ENCODE peak calls at places on chromosomes 4 and X, in nine cellular contexts. N is astrocyte, K is heart right ventricle, S is B cell, G is fibroblast of mammary gland, I is nephron progenitor cell, L is tibial artery, F is BJ, D is right atrium auricular region. R is an unnamed sample.

GRCh38 chrX:120358687-120359086 is 3.2 kb upstream of the ATP1B4 start:
- DNase-seq in N (peak), K (no peak), S (no peak), G (peak), I (peak), L (no peak), F (no peak), D (no peak), R (no peak)

GRCh38 chrX:3697220-3697684 is 16.2 kb downstream of the PRKX start:
- DNase-seq in N (peak), K (no peak), S (no peak), G (no peak), I (no peak), L (no peak), F (no peak), D (no peak), R (no peak)

GRCh38 chr4:53476232-53477037 is 99.0 kb downstream of the FIP1L1 start:
- DNase-seq in N (peak), K (no peak), S (no peak), G (peak), I (no peak), L (peak), F (peak), D (no peak), R (no peak)

GRCh38 chrX:16160729-16161128 is 6.6 kb upstream of the MAGEB17 start:
- DNase-seq in N (peak), K (no peak), S (no peak), G (peak), I (no peak), L (no peak), F (peak), D (no peak), R (no peak)

GRCh38 chrX:30561191-30561590 is 16.4 kb downstream of the TASL start:
- DNase-seq in N (no peak), K (peak), S (no peak), G (no peak), I (no peak), L (no peak), F (no peak), D (no peak), R (no peak)

GRCh38 chrX:3638280-3638873 is 75.1 kb downstream of the PRKX start:
- DNase-seq in N (peak), K (peak), S (peak), G (peak), I (peak), L (no peak), F (no peak), D (no peak), R (peak)

GRCh38 chrX:65196758-65197371 is 220.6 kb upstream of the ZC4H2 start:
- DNase-seq in N (no peak), K (no peak), S (no peak), G (no peak), I (peak), L (no peak), F (no peak), D (no peak), R (peak)

GRCh38 chr4:25913851-25914669 is at the start of gene SMIM20:
- DNase-seq in N (peak), K (peak), S (peak), G (peak), I (peak), L (peak), F (no peak), D (peak), R (peak)

GRCh38 chr4:3708103-3708510 is 58.1 kb upstream of the ADRA2C start:
- DNase-seq in N (no peak), K (peak), S (no peak), G (peak), I (peak), L (peak), F (no peak), D (no peak), R (no peak)

GRCh38 chr4:38768968-38769394 is 13.8 kb downstream of the TLR10 start:
- DNase-seq in N (peak), K (no peak), S (no peak), G (peak), I (no peak), L (no peak), F (no peak), D (no peak), R (no peak)

DNA sequence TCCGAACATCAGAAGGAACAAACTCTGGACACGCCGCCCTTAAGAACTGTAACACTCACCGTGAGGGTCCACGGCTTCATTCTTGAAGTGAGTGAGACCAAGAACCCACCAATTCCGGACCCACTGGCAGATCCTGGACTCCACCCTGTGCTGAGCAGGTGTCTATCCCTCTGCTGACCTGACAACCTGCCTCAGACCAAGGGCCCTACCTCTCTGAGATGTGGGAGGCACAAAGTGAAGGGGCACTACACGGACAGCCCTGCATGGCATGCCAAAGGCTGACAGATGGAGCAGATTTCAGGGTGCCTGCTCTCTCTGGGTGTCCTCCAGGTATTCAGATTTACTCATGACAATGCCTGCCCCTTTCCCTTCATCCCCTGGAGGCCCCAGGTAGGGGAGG is 14.0 kb upstream of the HSFX1 start:
- DNase-seq in N (no peak), K (no peak), S (no peak), G (no peak), I (no peak), L (no peak), F (no peak), D (peak), R (no peak)
- TF ChIP-seq CTCF in N (no peak), K (no peak), S (no peak), G (no peak), I (no peak), L (no peak), F (no peak), D (no peak), R (no peak)

GRCh38 chr4:173181769-173182374 is 13.3 kb downstream of the GALNT7 start:
- DNase-seq in N (peak), K (no peak), S (no peak), G (peak), I (no peak), L (no peak), F (no peak), D (no peak), R (no peak)

GRCh38 chr4:173178144-173178543 is 9.5 kb downstream of the GALNT7 start:
- DNase-seq in N (no peak), K (no peak), S (no peak), G (no peak), I (no peak), L (no peak), F (no peak), D (no peak), R (no peak)

GRCh38 chr4:173176010-173176409 is 7.4 kb downstream of the GALNT7 start:
- DNase-seq in N (no peak), K (no peak), S (no peak), G (no peak), I (no peak), L (no peak), F (no peak), D (no peak), R (no peak)

GRCh38 chr4:173174184-173175156 is 5.9 kb downstream of the GALNT7 start:
- DNase-seq in N (no peak), K (no peak), S (no peak), G (no peak), I (no peak), L (no peak), F (no peak), D (no peak), R (no peak)

DNA sequence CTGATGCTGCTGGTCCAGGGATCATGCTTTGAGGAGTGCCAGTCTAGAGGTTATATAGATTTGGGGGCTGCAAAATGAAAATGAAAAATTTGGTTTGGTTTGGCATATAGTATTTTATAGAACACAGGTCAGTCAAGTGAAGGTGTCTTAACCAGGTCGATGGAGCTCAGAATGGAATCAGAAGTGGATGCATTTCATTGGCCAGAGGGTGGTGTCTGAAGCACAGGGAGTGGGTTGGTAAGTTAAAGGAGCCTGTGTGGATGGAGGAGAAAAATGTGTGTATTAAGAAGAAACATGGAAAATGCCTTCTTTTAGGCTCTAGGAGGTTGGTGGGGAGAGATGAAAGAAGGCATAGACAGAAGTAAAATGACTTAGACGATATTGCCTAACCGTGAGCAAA is 8.6 kb downstream of the GALNT7 start:
- DNase-seq in N (no peak), K (no peak), S (no peak), G (no peak), I (no peak), L (no peak), F (no peak), D (no peak), R (no peak)
- TF ChIP-seq CTCF in N (no peak), K (no peak), S (no peak), G (no peak), I (no peak), L (no peak), F (no peak), D (no peak), R (no peak)

GRCh38 chr4:143202824-143203223 is 18.1 kb downstream of the USP38 start:
- DNase-seq in N (no peak), K (no peak), S (no peak), G (peak), I (no peak), L (no peak), F (no peak), D (no peak), R (no peak)
- TF ChIP-seq CTCF in N (peak), K (peak), S (no peak), G (peak), I (no peak), L (peak), F (peak), D (no peak), R (peak)

GRCh38 chrX:54182864-54183613 is at the start of gene FAM120C:
- DNase-seq in N (peak), K (peak), S (peak), G (peak), I (peak), L (peak), F (no peak), D (peak), R (peak)
- TF ChIP-seq CTCF in N (no peak), K (no peak), S (no peak), G (no peak), I (no peak), L (no peak), F (no peak), D (no peak), R (no peak)

DNA sequence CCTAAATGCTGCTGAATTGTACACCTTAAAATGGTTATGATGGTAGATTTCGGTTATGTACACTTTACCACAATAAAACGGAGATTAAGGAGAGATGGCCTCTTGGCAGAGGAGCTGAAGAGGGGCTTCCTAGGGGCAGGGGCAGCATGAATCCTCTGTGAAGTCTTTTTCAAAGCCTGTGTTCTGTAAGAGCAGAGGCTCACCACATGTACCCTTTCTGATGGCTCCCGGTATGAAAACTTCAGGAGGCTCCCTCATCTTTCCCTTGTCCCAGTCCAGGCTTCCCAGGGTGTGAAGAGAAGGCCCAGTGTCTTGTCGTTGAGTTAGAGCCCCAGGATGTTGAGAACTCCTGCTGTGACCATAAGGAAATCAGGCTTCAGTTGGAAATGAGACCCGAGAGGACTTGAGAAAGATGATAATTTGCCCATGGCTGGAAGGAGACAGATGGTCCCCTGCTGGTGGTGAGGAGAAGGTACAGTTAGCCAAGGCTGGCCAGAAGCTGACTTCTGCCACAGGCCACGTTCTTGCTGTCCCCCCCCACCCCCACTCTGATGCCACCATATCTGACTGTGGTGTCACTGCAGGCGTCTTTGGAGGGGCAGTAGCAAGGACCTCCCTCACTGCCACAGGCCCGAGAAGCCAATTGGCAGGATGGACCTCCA is 31.8 kb upstream of the MTM1 start:
- DNase-seq in N (no peak), K (no peak), S (no peak), G (peak), I (no peak), L (no peak), F (no peak), D (no peak), R (no peak)
- TF ChIP-seq CTCF in N (no peak), K (no peak), S (no peak), G (peak), I (no peak), L (no peak), F (peak), D (no peak), R (no peak)

GRCh38 chrX:39900788-39901170 is 197.0 kb downstream of the BCOR start:
- DNase-seq in N (no peak), K (no peak), S (no peak), G (peak), I (peak), L (no peak), F (no peak), D (no peak), R (no peak)
- TF ChIP-seq CTCF in N (no peak), K (no peak), S (no peak), G (no peak), I (no peak), L (no peak), F (no peak), D (no peak), R (no peak)